ENCODE peak calls at places on chromosomes 11 and 22, in five cellular contexts. One of them, this sample, is unnamed.
A peak's percentile ranks its signal among the peaks of the same experiment; 100 is the strongest.

GRCh38 chr11:112225753-112226061 is 521 bp upstream of the PTS start:
- DNase-seq in heart right ventricle: no peak
- DNase-seq in activated T-helper 1 cell treated with Interleukin-2 at 50 U/mL for 16 hours: no peak
- DNase-seq in stimulated activated CD4-positive, alpha-beta T cell treated with anti-CD3 and anti-CD28 coated beads, Interleukin-1b, Interleukin-23, amount 100 ng/mL, for 24 hours: no peak
- DNase-seq in activated CD4-positive, alpha-beta T cell treated with anti-CD3 and anti-CD28 coated beads, Interleukin-2, amount 50 U/mL, for 1 hour: no peak
- DNase-seq in this sample: no peak

GRCh38 chr11:770642-771616 is 6.4 kb downstream of the GATD1 start:
- DNase-seq in heart right ventricle: no peak
- DNase-seq in activated T-helper 1 cell treated with Interleukin-2 at 50 U/mL for 16 hours: no peak
- DNase-seq in stimulated activated CD4-positive, alpha-beta T cell treated with anti-CD3 and anti-CD28 coated beads, Interleukin-1b, Interleukin-23, amount 100 ng/mL, for 24 hours: no peak
- DNase-seq in activated CD4-positive, alpha-beta T cell treated with anti-CD3 and anti-CD28 coated beads, Interleukin-2, amount 50 U/mL, for 1 hour: no peak
- DNase-seq in this sample: no peak

GRCh38 chr11:76670475-76671235 is at the start of gene LRRC32:
- DNase-seq in heart right ventricle: peak; percentile 79
- DNase-seq in activated T-helper 1 cell treated with Interleukin-2 at 50 U/mL for 16 hours: no peak
- DNase-seq in stimulated activated CD4-positive, alpha-beta T cell treated with anti-CD3 and anti-CD28 coated beads, Interleukin-1b, Interleukin-23, amount 100 ng/mL, for 24 hours: peak; percentile 19
- DNase-seq in activated CD4-positive, alpha-beta T cell treated with anti-CD3 and anti-CD28 coated beads, Interleukin-2, amount 50 U/mL, for 1 hour: no peak
- DNase-seq in this sample: no peak

GRCh38 chr22:50306753-50307749 is at the start of gene PLXNB2:
- DNase-seq in heart right ventricle: peak; percentile 87
- DNase-seq in activated T-helper 1 cell treated with Interleukin-2 at 50 U/mL for 16 hours: no peak
- DNase-seq in stimulated activated CD4-positive, alpha-beta T cell treated with anti-CD3 and anti-CD28 coated beads, Interleukin-1b, Interleukin-23, amount 100 ng/mL, for 24 hours: no peak
- DNase-seq in activated CD4-positive, alpha-beta T cell treated with anti-CD3 and anti-CD28 coated beads, Interleukin-2, amount 50 U/mL, for 1 hour: no peak
- DNase-seq in this sample: no peak

GRCh38 chr11:68145120-68145866 is 24.1 kb upstream of the CHKA start:
- DNase-seq in heart right ventricle: no peak
- DNase-seq in activated T-helper 1 cell treated with Interleukin-2 at 50 U/mL for 16 hours: no peak
- DNase-seq in stimulated activated CD4-positive, alpha-beta T cell treated with anti-CD3 and anti-CD28 coated beads, Interleukin-1b, Interleukin-23, amount 100 ng/mL, for 24 hours: no peak
- DNase-seq in activated CD4-positive, alpha-beta T cell treated with anti-CD3 and anti-CD28 coated beads, Interleukin-2, amount 50 U/mL, for 1 hour: no peak
- DNase-seq in this sample: no peak

GRCh38 chr11:46696212-46696558 is 4.2 kb downstream of the ARHGAP1 start:
- DNase-seq in heart right ventricle: peak; percentile 78
- DNase-seq in activated T-helper 1 cell treated with Interleukin-2 at 50 U/mL for 16 hours: no peak
- DNase-seq in stimulated activated CD4-positive, alpha-beta T cell treated with anti-CD3 and anti-CD28 coated beads, Interleukin-1b, Interleukin-23, amount 100 ng/mL, for 24 hours: no peak
- DNase-seq in activated CD4-positive, alpha-beta T cell treated with anti-CD3 and anti-CD28 coated beads, Interleukin-2, amount 50 U/mL, for 1 hour: no peak
- DNase-seq in this sample: no peak

GRCh38 chr22:21728270-21728669 is 7.3 kb downstream of the YPEL1 start:
- DNase-seq in heart right ventricle: no peak
- DNase-seq in activated T-helper 1 cell treated with Interleukin-2 at 50 U/mL for 16 hours: no peak
- DNase-seq in stimulated activated CD4-positive, alpha-beta T cell treated with anti-CD3 and anti-CD28 coated beads, Interleukin-1b, Interleukin-23, amount 100 ng/mL, for 24 hours: no peak
- DNase-seq in activated CD4-positive, alpha-beta T cell treated with anti-CD3 and anti-CD28 coated beads, Interleukin-2, amount 50 U/mL, for 1 hour: no peak
- DNase-seq in this sample: no peak

GRCh38 chr11:469684-470667 is 19.9 kb downstream of the PTDSS2 start:
- DNase-seq in heart right ventricle: no peak
- DNase-seq in activated T-helper 1 cell treated with Interleukin-2 at 50 U/mL for 16 hours: no peak
- DNase-seq in stimulated activated CD4-positive, alpha-beta T cell treated with anti-CD3 and anti-CD28 coated beads, Interleukin-1b, Interleukin-23, amount 100 ng/mL, for 24 hours: no peak
- DNase-seq in activated CD4-positive, alpha-beta T cell treated with anti-CD3 and anti-CD28 coated beads, Interleukin-2, amount 50 U/mL, for 1 hour: no peak
- DNase-seq in this sample: no peak

GRCh38 chr11:129192150-129192549 is at the start of gene ARHGAP32:
- DNase-seq in heart right ventricle: no peak
- DNase-seq in activated T-helper 1 cell treated with Interleukin-2 at 50 U/mL for 16 hours: no peak
- DNase-seq in stimulated activated CD4-positive, alpha-beta T cell treated with anti-CD3 and anti-CD28 coated beads, Interleukin-1b, Interleukin-23, amount 100 ng/mL, for 24 hours: no peak
- DNase-seq in activated CD4-positive, alpha-beta T cell treated with anti-CD3 and anti-CD28 coated beads, Interleukin-2, amount 50 U/mL, for 1 hour: no peak
- DNase-seq in this sample: no peak

GRCh38 chr11:123103326-123103980 is 41.5 kb upstream of the HSPA8 start:
- DNase-seq in heart right ventricle: no peak
- DNase-seq in activated T-helper 1 cell treated with Interleukin-2 at 50 U/mL for 16 hours: no peak
- DNase-seq in stimulated activated CD4-positive, alpha-beta T cell treated with anti-CD3 and anti-CD28 coated beads, Interleukin-1b, Interleukin-23, amount 100 ng/mL, for 24 hours: no peak
- DNase-seq in activated CD4-positive, alpha-beta T cell treated with anti-CD3 and anti-CD28 coated beads, Interleukin-2, amount 50 U/mL, for 1 hour: peak; percentile 14
- DNase-seq in this sample: no peak

GRCh38 chr11:10500757-10501684 is 40.0 kb downstream of the RNF141 start:
- DNase-seq in heart right ventricle: no peak
- DNase-seq in activated T-helper 1 cell treated with Interleukin-2 at 50 U/mL for 16 hours: no peak
- DNase-seq in stimulated activated CD4-positive, alpha-beta T cell treated with anti-CD3 and anti-CD28 coated beads, Interleukin-1b, Interleukin-23, amount 100 ng/mL, for 24 hours: no peak
- DNase-seq in activated CD4-positive, alpha-beta T cell treated with anti-CD3 and anti-CD28 coated beads, Interleukin-2, amount 50 U/mL, for 1 hour: no peak
- DNase-seq in this sample: no peak

GRCh38 chr11:128210148-128210940 is 377.0 kb downstream of the ETS1 start:
- DNase-seq in heart right ventricle: no peak
- DNase-seq in activated T-helper 1 cell treated with Interleukin-2 at 50 U/mL for 16 hours: no peak
- DNase-seq in stimulated activated CD4-positive, alpha-beta T cell treated with anti-CD3 and anti-CD28 coated beads, Interleukin-1b, Interleukin-23, amount 100 ng/mL, for 24 hours: no peak
- DNase-seq in activated CD4-positive, alpha-beta T cell treated with anti-CD3 and anti-CD28 coated beads, Interleukin-2, amount 50 U/mL, for 1 hour: no peak
- DNase-seq in this sample: no peak

GRCh38 chr11:2693851-2694261 is 5.9 kb downstream of the KCNQ1OT1 start:
- DNase-seq in heart right ventricle: no peak
- DNase-seq in activated T-helper 1 cell treated with Interleukin-2 at 50 U/mL for 16 hours: no peak
- DNase-seq in stimulated activated CD4-positive, alpha-beta T cell treated with anti-CD3 and anti-CD28 coated beads, Interleukin-1b, Interleukin-23, amount 100 ng/mL, for 24 hours: no peak
- DNase-seq in activated CD4-positive, alpha-beta T cell treated with anti-CD3 and anti-CD28 coated beads, Interleukin-2, amount 50 U/mL, for 1 hour: no peak
- DNase-seq in this sample: no peak

GRCh38 chr22:30308518-30309230 is 18.1 kb downstream of the TBC1D10A start:
- DNase-seq in heart right ventricle: no peak
- DNase-seq in activated T-helper 1 cell treated with Interleukin-2 at 50 U/mL for 16 hours: no peak
- DNase-seq in stimulated activated CD4-positive, alpha-beta T cell treated with anti-CD3 and anti-CD28 coated beads, Interleukin-1b, Interleukin-23, amount 100 ng/mL, for 24 hours: no peak
- DNase-seq in activated CD4-positive, alpha-beta T cell treated with anti-CD3 and anti-CD28 coated beads, Interleukin-2, amount 50 U/mL, for 1 hour: peak; percentile 36
- DNase-seq in this sample: no peak

GRCh38 chr11:119320593-119321524 is 3.9 kb upstream of the MCAM start:
- DNase-seq in heart right ventricle: peak; percentile 80
- DNase-seq in activated T-helper 1 cell treated with Interleukin-2 at 50 U/mL for 16 hours: peak; percentile 32
- DNase-seq in stimulated activated CD4-positive, alpha-beta T cell treated with anti-CD3 and anti-CD28 coated beads, Interleukin-1b, Interleukin-23, amount 100 ng/mL, for 24 hours: peak; percentile 53
- DNase-seq in activated CD4-positive, alpha-beta T cell treated with anti-CD3 and anti-CD28 coated beads, Interleukin-2, amount 50 U/mL, for 1 hour: peak; percentile 39
- DNase-seq in this sample: peak; percentile 44

GRCh38 chr22:46747646-46748045 is 9.6 kb upstream of the CERK start:
- DNase-seq in heart right ventricle: no peak
- DNase-seq in activated T-helper 1 cell treated with Interleukin-2 at 50 U/mL for 16 hours: no peak
- DNase-seq in stimulated activated CD4-positive, alpha-beta T cell treated with anti-CD3 and anti-CD28 coated beads, Interleukin-1b, Interleukin-23, amount 100 ng/mL, for 24 hours: no peak
- DNase-seq in activated CD4-positive, alpha-beta T cell treated with anti-CD3 and anti-CD28 coated beads, Interleukin-2, amount 50 U/mL, for 1 hour: no peak
- DNase-seq in this sample: no peak

GRCh38 chr11:72013765-72014711 is 15.3 kb downstream of the IL18BP start:
- DNase-seq in heart right ventricle: no peak
- DNase-seq in activated T-helper 1 cell treated with Interleukin-2 at 50 U/mL for 16 hours: no peak
- DNase-seq in stimulated activated CD4-positive, alpha-beta T cell treated with anti-CD3 and anti-CD28 coated beads, Interleukin-1b, Interleukin-23, amount 100 ng/mL, for 24 hours: no peak
- DNase-seq in activated CD4-positive, alpha-beta T cell treated with anti-CD3 and anti-CD28 coated beads, Interleukin-2, amount 50 U/mL, for 1 hour: no peak
- DNase-seq in this sample: no peak

GRCh38 chr22:33380789-33381530 is 322.8 kb upstream of the SYN3 start:
- DNase-seq in heart right ventricle: no peak
- DNase-seq in activated T-helper 1 cell treated with Interleukin-2 at 50 U/mL for 16 hours: no peak
- DNase-seq in stimulated activated CD4-positive, alpha-beta T cell treated with anti-CD3 and anti-CD28 coated beads, Interleukin-1b, Interleukin-23, amount 100 ng/mL, for 24 hours: no peak
- DNase-seq in activated CD4-positive, alpha-beta T cell treated with anti-CD3 and anti-CD28 coated beads, Interleukin-2, amount 50 U/mL, for 1 hour: no peak
- DNase-seq in this sample: no peak

GRCh38 chr22:47301820-47302475 is 539.5 kb downstream of the TBC1D22A start:
- DNase-seq in heart right ventricle: no peak
- DNase-seq in activated T-helper 1 cell treated with Interleukin-2 at 50 U/mL for 16 hours: no peak
- DNase-seq in stimulated activated CD4-positive, alpha-beta T cell treated with anti-CD3 and anti-CD28 coated beads, Interleukin-1b, Interleukin-23, amount 100 ng/mL, for 24 hours: no peak
- DNase-seq in activated CD4-positive, alpha-beta T cell treated with anti-CD3 and anti-CD28 coated beads, Interleukin-2, amount 50 U/mL, for 1 hour: no peak
- DNase-seq in this sample: no peak

GRCh38 chr22:44520695-44521094 is 22.7 kb upstream of the RTL6 start:
- DNase-seq in heart right ventricle: no peak
- DNase-seq in activated T-helper 1 cell treated with Interleukin-2 at 50 U/mL for 16 hours: no peak
- DNase-seq in stimulated activated CD4-positive, alpha-beta T cell treated with anti-CD3 and anti-CD28 coated beads, Interleukin-1b, Interleukin-23, amount 100 ng/mL, for 24 hours: no peak
- DNase-seq in activated CD4-positive, alpha-beta T cell treated with anti-CD3 and anti-CD28 coated beads, Interleukin-2, amount 50 U/mL, for 1 hour: no peak
- DNase-seq in this sample: no peak

This sample was measured in activated effector memory CD4-positive, alpha-beta T cell treated with Interleukin-2 at 50 U/mL for 16 hours.